ENCODE peak calls at places on chromosomes 1 and 21, in ten cellular contexts. A is endothelial cell of umbilical vein, N is pancreas, Y is lower lobe of right lung, X is AG09319, S is IMR-90, T is Panc1, C is HCT116, F is GM20000, Z is GM23338. W is an unnamed sample.

GRCh38 chr1:4597020-4597419 is 57.4 kb upstream of the AJAP1 start:
- DNase-seq in T (no peak), X (no peak), S (no peak), F (no peak), A (no peak), Z (no peak), C (no peak), N (no peak), Y (no peak), W (no peak)

GRCh38 chr1:171788696-171789095 is 7.2 kb downstream of the METTL13 start:
- DNase-seq in X (peak; percentile 64), S (peak; percentile 88), F (no peak), A (no peak), Y (no peak), T (no peak), N (no peak), Z (no peak), C (no peak), W (no peak)

GRCh38 chr1:234862944-234863515 is 253.1 kb upstream of the IRF2BP2 start:
- DNase-seq in Z (no peak), C (no peak), S (peak; percentile 68), X (no peak), A (peak; percentile 96), F (no peak), T (no peak), N (no peak), Y (peak; percentile 67), W (no peak)

GRCh38 chr1:155859234-155859829 is at the start of gene SYT11:
- DNase-seq in Y (peak; percentile 95), N (peak; percentile 93), C (peak; percentile 91), Z (peak; percentile 99), F (peak; percentile 92), X (peak; percentile 84), T (peak; percentile 87), S (peak; percentile 94), A (peak; percentile 95), W (peak; percentile 93)

GRCh38 chr1:116732726-116733125 is 21.5 kb upstream of the CD2 start:
- DNase-seq in T (no peak), Y (no peak), C (no peak), N (no peak), F (no peak), S (no peak), Z (no peak), X (no peak), A (no peak), W (no peak)

GRCh38 chr21:42439284-42440186 is 35.8 kb downstream of the UBASH3A start:
- DNase-seq in N (no peak), C (no peak), Y (no peak), F (peak; percentile 45), A (no peak), T (no peak), Z (no peak), S (no peak), X (no peak), W (no peak)

GRCh38 chr1:246533371-246533905 is 26.4 kb upstream of the SMYD3 start:
- DNase-seq in S (no peak), Z (no peak), Y (no peak), A (no peak), C (no peak), F (no peak), X (no peak), T (no peak), N (no peak), W (no peak)

GRCh38 chr1:192872010-192872409 is 63.2 kb downstream of the RGS2 start:
- DNase-seq in S (no peak), Z (no peak), Y (no peak), X (no peak), T (no peak), N (no peak), F (no peak), C (no peak), A (no peak), W (no peak)

GRCh38 chr1:31063636-31064035 is 1.9 kb downstream of the PUM1 start:
- DNase-seq in Z (peak; percentile 30), S (peak; percentile 6), X (no peak), T (no peak), C (no peak), N (no peak), Y (no peak), F (no peak), A (peak; percentile 51), W (no peak)

GRCh38 chr1:235998812-235999211 is 66.1 kb downstream of the NID1 start:
- DNase-seq in F (peak; percentile 34), N (no peak), A (no peak), Y (no peak), Z (no peak), C (no peak), T (no peak), S (no peak), X (no peak), W (no peak)

GRCh38 chr21:24649691-24650090 is 957.6 kb downstream of the MRPL39 start:
- DNase-seq in S (no peak), N (no peak), Y (no peak), A (no peak), Z (no peak), F (no peak), X (no peak), T (no peak), C (no peak), W (no peak)

GRCh38 chr21:46544824-46545223 is 60.1 kb downstream of the S100B start:
- DNase-seq in N (no peak), A (no peak), Z (no peak), C (no peak), F (no peak), T (no peak), S (no peak), Y (no peak), X (no peak), W (no peak)

GRCh38 chr1:179021873-179022272 is 3.8 kb upstream of the FAM20B start:
- DNase-seq in N (no peak), T (no peak), X (no peak), S (peak; percentile 51), Y (peak; percentile 54), Z (no peak), C (no peak), A (no peak), F (no peak), W (peak; percentile 59)

GRCh38 chr1:18010408-18010807 is 97.2 kb upstream of the IGSF21 start:
- DNase-seq in S (no peak), X (no peak), F (no peak), A (no peak), Y (no peak), T (no peak), Z (no peak), N (no peak), C (peak; percentile 12), W (no peak)
- TF ChIP-seq CTCF in S (no peak), X (no peak), F (no peak), A (no peak), Y (no peak), T (no peak), Z (no peak), N (no peak), C (no peak), W (no peak)

GRCh38 chr21:16468191-16468590 is 738.4 kb downstream of the USP25 start:
- DNase-seq in T (no peak), S (peak; percentile 31), C (no peak), N (no peak), Z (no peak), X (no peak), Y (no peak), A (no peak), F (no peak), W (no peak)
- TF ChIP-seq CTCF in T (no peak), S (no peak), C (no peak), N (no peak), Z (no peak), X (no peak), Y (no peak), A (no peak), F (no peak), W (no peak)

GRCh38 chr1:68594851-68595250 is 98.0 kb upstream of the DEPDC1 start:
- DNase-seq in Z (no peak), X (no peak), F (no peak), T (no peak), S (no peak), C (no peak), N (no peak), A (no peak), Y (no peak), W (no peak)

GRCh38 chr1:68585371-68585770 is 88.5 kb upstream of the DEPDC1 start:
- DNase-seq in C (no peak), T (no peak), Y (no peak), A (no peak), S (no peak), F (no peak), N (no peak), Z (no peak), X (no peak), W (no peak)

GRCh38 chr1:68586766-68587165 is 89.9 kb upstream of the DEPDC1 start:
- DNase-seq in Z (no peak), X (no peak), F (no peak), T (no peak), C (no peak), A (no peak), N (no peak), Y (no peak), S (no peak), W (no peak)

DNA sequence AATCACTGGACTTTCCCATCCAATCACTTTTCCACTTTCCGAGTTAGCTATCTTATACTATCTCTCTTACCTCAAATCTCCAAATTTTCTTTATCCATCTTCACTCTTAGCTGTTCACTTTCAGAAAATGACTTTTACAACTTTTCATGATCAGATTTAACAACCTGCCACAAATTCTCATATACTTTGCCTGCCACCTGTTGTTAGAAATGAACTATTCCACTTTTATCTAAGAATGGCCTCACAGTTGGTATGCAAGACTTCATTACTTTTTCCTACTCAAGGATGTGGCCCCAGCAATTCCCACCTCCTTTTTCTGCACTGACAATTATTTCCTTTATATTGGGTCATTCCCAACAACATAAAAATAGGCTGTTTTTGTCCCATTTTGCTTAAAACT is 93.6 kb upstream of the DEPDC1 start:
- DNase-seq in Y (no peak), C (no peak), N (no peak), T (no peak), Z (no peak), A (peak; percentile 2), F (no peak), S (no peak), X (no peak), W (no peak)
- TF ChIP-seq CTCF in Y (no peak), C (peak; percentile 42), N (no peak), T (no peak), Z (no peak), A (no peak), F (no peak), S (no peak), X (no peak), W (no peak)

GRCh38 chr1:17909634-17910033 is 154.5 kb downstream of the ACTL8 start:
- DNase-seq in Z (peak; percentile 80), S (peak; percentile 24), Y (no peak), A (no peak), N (peak; percentile 43), F (no peak), C (no peak), X (no peak), T (no peak), W (no peak)
- TF ChIP-seq CTCF in Z (peak; percentile 70), S (peak; percentile 57), Y (peak; percentile 16), A (no peak), N (peak; percentile 8), F (no peak), C (no peak), X (peak; percentile 40), T (peak; percentile 45), W (no peak)

W was measured in CD14-positive monocyte.